ENCODE peak calls at places on chromosomes 6 and 20, in four cellular contexts. A, D, I and B are unnamed samples.

GRCh38 chr20:33719277-33719988 is 677 bp downstream of the PXMP4 start:
- DNase-seq in A (no peak), D (no peak), I (peak; percentile 39), B (no peak)

GRCh38 chr6:149137594-149137993 is 179.9 kb upstream of the TAB2 start:
- DNase-seq in A (no peak), D (no peak), I (no peak), B (no peak)

GRCh38 chr6:53795702-53796450 is 1.1 kb downstream of the LRRC1 start:
- DNase-seq in A (peak; percentile 56), D (peak; percentile 34), I (peak; percentile 40), B (peak; percentile 38)

GRCh38 chr6:119821380-119821779 is 471.8 kb upstream of the MAN1A1 start:
- DNase-seq in A (no peak), D (no peak), I (no peak), B (no peak)

GRCh38 chr6:116062496-116062895 is 1.8 kb upstream of the FRK start:
- DNase-seq in A (no peak), D (no peak), I (no peak), B (no peak)

GRCh38 chr20:35385733-35386132 is 26.0 kb downstream of the UQCC1 start:
- DNase-seq in A (no peak), D (no peak), I (no peak), B (no peak)

GRCh38 chr20:40056186-40056585 is 632.9 kb downstream of the MAFB start:
- DNase-seq in A (no peak), D (no peak), I (no peak), B (no peak)

GRCh38 chr6:37514840-37515239 is 15.1 kb upstream of the CCDC167 start:
- DNase-seq in A (no peak), D (no peak), I (no peak), B (no peak)

GRCh38 chr6:26187981-26188635 is 100.9 kb downstream of the HFE start:
- DNase-seq in A (peak; percentile 83), D (no peak), I (peak; percentile 81), B (no peak)

GRCh38 chr6:74579794-74580193 is 626.1 kb downstream of the COL12A1 start:
- DNase-seq in A (no peak), D (no peak), I (no peak), B (no peak)

GRCh38 chr6:28525496-28526039 is at the start of gene GPX5:
- DNase-seq in A (peak; percentile 17), D (no peak), I (no peak), B (no peak)

GRCh38 chr6:114690625-114691024 is 347.8 kb upstream of the HS3ST5 start:
- DNase-seq in A (peak; percentile 30), D (no peak), I (no peak), B (peak; percentile 9)

GRCh38 chr6:40947876-40948514 is 91.0 kb downstream of the UNC5CL start:
- DNase-seq in A (peak; percentile 56), D (no peak), I (no peak), B (no peak)

GRCh38 chr6:56199956-56200355 is 47.4 kb downstream of the COL21A1 start:
- DNase-seq in A (no peak), D (no peak), I (no peak), B (no peak)

GRCh38 chr6:4853349-4853748 is 77.1 kb downstream of the CDYL start:
- DNase-seq in A (peak; percentile 33), D (no peak), I (peak; percentile 45), B (no peak)

GRCh38 chr6:154773610-154774089 is 40.4 kb downstream of the SCAF8 start:
- DNase-seq in A (no peak), D (no peak), I (no peak), B (no peak)

GRCh38 chr20:62925420-62926228 is 681 bp downstream of the DIDO1 start:
- DNase-seq in A (no peak), D (no peak), I (peak; percentile 39), B (peak; percentile 35)

GRCh38 chr6:2197177-2197671 is 48.2 kb downstream of the GMDS start:
- DNase-seq in A (no peak), D (no peak), I (no peak), B (no peak)

GRCh38 chr6:31829633-31830492 is 2.3 kb downstream of the HSPA1B start:
- DNase-seq in A (peak; percentile 61), D (no peak), I (peak; percentile 68), B (no peak)

GRCh38 chr6:41200296-41200900 is 551 bp downstream of the TREML2 start:
- DNase-seq in A (peak; percentile 35), D (peak; percentile 18), I (no peak), B (no peak)

GRCh38 chr6:152206072-152206818 is 398.8 kb downstream of the ESR1 start:
- DNase-seq in A (peak; percentile 71), D (peak; percentile 12), I (peak; percentile 18), B (peak; percentile 27)

GRCh38 chr20:4369119-4369797 is 352.5 kb upstream of the PRND start:
- DNase-seq in A (no peak), D (no peak), I (no peak), B (no peak)

GRCh38 chr20:841568-842546 is 8.3 kb downstream of the FAM110A start:
- DNase-seq in A (peak; percentile 77), D (no peak), I (peak; percentile 90), B (no peak)